ENCODE peak calls at places on chromosomes 1 and 21, in six cellular contexts. C, U, A, W, I and M are unnamed samples.

GRCh38 chr1:162950187-162950586 is 89.2 kb upstream of the CCDC190 start:
- DNase-seq in A (no peak), C (no peak), I (no peak), W (no peak), U (no peak), M (no peak)

GRCh38 chr1:84936116-84936810 is 43.3 kb upstream of the LPAR3 start:
- DNase-seq in U (peak; percentile 42), W (peak; percentile 39), C (no peak), I (no peak), A (no peak), M (no peak)

GRCh38 chr1:201017828-201018163 is 5.7 kb downstream of the KIF21B start:
- DNase-seq in A (no peak), W (no peak), C (no peak), U (no peak), I (no peak), M (no peak)

GRCh38 chr1:114196992-114197907 is 43.6 kb upstream of the SYT6 start:
- DNase-seq in U (no peak), C (no peak), I (no peak), W (no peak), A (no peak), M (no peak)

GRCh38 chr21:46160563-46161179 is 5.3 kb upstream of the FTCD start:
- DNase-seq in W (peak; percentile 17), C (no peak), U (no peak), A (no peak), I (no peak), M (no peak)

GRCh38 chr1:84086189-84086588 is 57.9 kb upstream of the PRKACB start:
- DNase-seq in W (no peak), U (no peak), A (no peak), C (no peak), I (no peak), M (no peak)

GRCh38 chr1:112265946-112266345 is 130.1 kb upstream of the CTTNBP2NL start:
- DNase-seq in I (no peak), A (no peak), U (no peak), W (no peak), C (no peak), M (no peak)

GRCh38 chr1:10170362-10170665 is 40.1 kb upstream of the KIF1B start:
- DNase-seq in A (no peak), W (no peak), I (no peak), U (no peak), C (no peak), M (no peak)

GRCh38 chr1:55827350-55827749 is 612.2 kb upstream of the USP24 start:
- DNase-seq in W (no peak), C (no peak), A (no peak), I (peak; percentile 97), U (peak; percentile 90), M (peak; percentile 87)

GRCh38 chr1:152050886-152051764 is 14.3 kb upstream of the S100A11 start:
- DNase-seq in I (no peak), C (no peak), W (no peak), U (no peak), A (no peak), M (no peak)

GRCh38 chr1:170067253-170067819 is 7.2 kb downstream of the KIFAP3 start:
- DNase-seq in C (no peak), A (no peak), W (no peak), I (no peak), U (no peak), M (no peak)

GRCh38 chr1:156601892-156602291 is 613 bp upstream of the GPATCH4 start:
- DNase-seq in C (no peak), U (no peak), W (no peak), I (no peak), A (no peak), M (no peak)

GRCh38 chr21:35559881-35560280 is 500.4 kb downstream of the SETD4 start:
- DNase-seq in C (no peak), I (no peak), A (no peak), W (no peak), U (no peak), M (no peak)

GRCh38 chr21:15552914-15553491 is 176.8 kb upstream of the USP25 start:
- DNase-seq in I (no peak), C (no peak), U (peak; percentile 7), A (no peak), W (no peak), M (no peak)

GRCh38 chr1:161900155-161900554 is 123.5 kb downstream of the OLFML2B start:
- DNase-seq in W (no peak), I (no peak), U (no peak), C (no peak), A (no peak), M (no peak)

GRCh38 chr1:183194527-183195145 is 8.6 kb downstream of the LAMC2 start:
- DNase-seq in C (no peak), W (no peak), A (no peak), I (no peak), U (no peak), M (no peak)

GRCh38 chr1:206911064-206911663 is 10.6 kb downstream of the FCMR start:
- DNase-seq in U (peak; percentile 60), C (no peak), A (no peak), I (peak; percentile 32), W (peak; percentile 63), M (no peak)